ENCODE peak calls at places on chromosomes 6 and 20, in five cellular contexts. K, C, D, Z and T are unnamed samples.

GRCh38 chr6:19463250-19463649 is 373.9 kb upstream of the ID4 start:
- DNase-seq in K (no peak), D (no peak), Z (no peak), C (no peak), T (no peak)

GRCh38 chr20:52500150-52500549 is 308.6 kb upstream of the ZFP64 start:
- DNase-seq in Z (no peak), C (no peak), K (no peak), D (peak; percentile 13), T (no peak)

GRCh38 chr6:11381801-11382513 is 149.5 kb upstream of the NEDD9 start:
- DNase-seq in D (no peak), Z (no peak), C (no peak), K (no peak), T (no peak)

GRCh38 chr6:167678102-167679101 is 148.3 kb upstream of the AFDN start:
- DNase-seq in D (peak; percentile 36), Z (no peak), C (no peak), K (no peak), T (no peak)

GRCh38 chr6:145963216-145964068 is 716 bp downstream of the SHPRH start:
- DNase-seq in Z (peak; percentile 20), D (peak; percentile 68), C (peak; percentile 61), K (peak; percentile 56), T (no peak)

GRCh38 chr20:45341939-45342862 is 6.0 kb downstream of the SDC4 start:
- DNase-seq in Z (peak; percentile 72), K (no peak), D (peak; percentile 50), C (peak; percentile 84), T (peak; percentile 24)

GRCh38 chr6:33742837-33743236 is 3.9 kb downstream of the IP6K3 start:
- DNase-seq in D (no peak), Z (no peak), C (no peak), K (no peak), T (no peak)

GRCh38 chr20:32439132-32439829 is 81.2 kb downstream of the ASXL1 start:
- DNase-seq in D (no peak), C (peak; percentile 59), Z (no peak), K (no peak), T (no peak)

GRCh38 chr20:58073945-58074920 is 154.2 kb downstream of the ANKRD60 start:
- DNase-seq in D (peak; percentile 81), Z (peak; percentile 23), C (peak; percentile 58), K (no peak), T (no peak)

GRCh38 chr20:35166242-35166830 is 5.5 kb upstream of the PROCR start:
- DNase-seq in K (no peak), Z (no peak), C (peak; percentile 60), D (peak; percentile 99), T (peak; percentile 0)

GRCh38 chr6:119137194-119138072 is 59.0 kb upstream of the FAM184A start:
- DNase-seq in C (no peak), Z (peak; percentile 49), D (no peak), K (no peak), T (no peak)

GRCh38 chr6:84269947-84270733 is 42.7 kb upstream of the CEP162 start:
- DNase-seq in C (no peak), K (no peak), D (no peak), Z (no peak), T (no peak)

GRCh38 chr20:33412484-33412838 is 11.1 kb upstream of the CDK5RAP1 start:
- DNase-seq in D (no peak), C (no peak), Z (no peak), K (no peak), T (no peak)

GRCh38 chr6:63597142-63598000 is 25.1 kb downstream of the LOC128125822 start:
- DNase-seq in C (no peak), K (no peak), Z (peak; percentile 8), D (no peak), T (no peak)

DNA sequence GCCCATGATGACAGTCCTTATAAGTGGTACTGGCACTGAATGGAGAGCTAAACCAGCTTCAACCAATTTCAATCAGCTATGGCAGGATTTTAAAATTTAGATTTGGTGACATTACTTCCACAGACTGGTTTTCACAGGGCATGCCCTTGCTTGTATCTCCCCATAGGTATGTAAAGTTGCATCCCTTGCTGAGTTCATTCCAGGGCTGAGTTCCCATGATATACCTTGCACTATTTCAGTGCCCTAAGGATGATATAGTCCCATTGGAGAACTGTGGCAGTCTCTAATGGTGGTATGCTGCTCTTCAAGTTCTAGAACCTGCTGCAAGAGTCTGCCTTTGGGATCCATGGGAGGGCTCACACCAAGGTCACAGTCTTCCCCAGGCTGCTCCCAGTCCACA is 232.7 kb upstream of the MOCS1 start:
- DNase-seq in C (no peak), Z (no peak), K (no peak), D (no peak), T (no peak)
- H3K27ac ChIP-seq in C (no peak overlapping the region), Z (no peak overlapping the region), K (no peak overlapping the region), D (no peak overlapping the region), T (no peak overlapping the region)

DNA sequence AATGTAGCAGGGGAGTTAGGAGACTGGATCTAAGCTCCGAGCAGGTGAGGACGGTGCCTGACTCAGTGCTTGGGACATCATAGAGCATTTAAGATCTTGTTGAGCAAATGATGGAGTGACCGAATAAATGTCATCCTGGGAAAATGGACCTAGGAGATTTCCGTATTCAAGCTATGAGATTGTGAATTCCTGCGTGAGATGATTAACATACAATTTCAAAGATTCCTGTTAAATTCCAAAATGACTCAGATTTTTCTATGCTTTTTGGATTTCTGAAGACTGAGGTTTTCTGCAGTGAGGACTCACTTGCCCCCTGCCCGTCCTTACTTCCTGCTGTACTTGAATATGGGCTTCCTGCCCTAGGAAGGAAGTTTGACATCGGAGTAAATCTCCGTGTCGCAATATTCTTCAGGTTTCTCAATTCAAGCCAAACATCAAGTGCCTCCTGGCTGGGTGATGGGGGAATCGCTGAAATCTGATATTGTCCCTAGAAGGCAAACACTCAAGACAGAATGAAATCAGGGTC is 5.2 kb downstream of the SYTL3 start:
- DNase-seq in C (peak; percentile 60), K (no peak), Z (no peak), D (no peak), T (no peak)
- H3K27ac ChIP-seq in C (peak overlapping the region; percentile 80), K (peak overlapping the region; percentile 27), Z (no peak overlapping the region), D (no peak overlapping the region), T (peak overlapping the region; percentile 49)

GRCh38 chr20:50315811-50316551 is 125.4 kb downstream of the CEBPB start:
- DNase-seq in K (no peak), Z (no peak), D (no peak), C (no peak), T (no peak)
- H3K27ac ChIP-seq in K (no peak overlapping the region), Z (no peak overlapping the region), D (no peak overlapping the region), C (peak overlapping the region; percentile 13), T (no peak overlapping the region)

GRCh38 chr6:8075704-8076103 is 11.5 kb upstream of the BLOC1S5 start:
- DNase-seq in Z (no peak), C (no peak), D (no peak), K (no peak), T (no peak)
- H3K27ac ChIP-seq in Z (no peak overlapping the region), C (no peak overlapping the region), D (no peak overlapping the region), K (no peak overlapping the region), T (no peak overlapping the region)

GRCh38 chr6:6545616-6546317 is 42.8 kb upstream of the LY86 start:
- DNase-seq in Z (no peak), K (no peak), C (no peak), D (no peak), T (no peak)
- H3K27ac ChIP-seq in Z (no peak overlapping the region), K (peak overlapping the region; percentile 84), C (peak overlapping the region; percentile 46), D (no peak overlapping the region), T (no peak overlapping the region)